ENCODE peak calls at places on chromosomes 11 and 22, in seven cellular contexts. K, D, O, A, S, P and J are unnamed samples.

GRCh38 chr11:1229471-1230120 is 6.7 kb downstream of the MUC5B start:
- DNase-seq in S (no peak), K (no peak), A (no peak), O (no peak), P (no peak), D (no peak), J (no peak)

GRCh38 chr22:19959043-19959586 is 17.5 kb upstream of the TXNRD2 start:
- DNase-seq in D (peak; percentile 58), K (no peak), O (no peak), S (no peak), A (no peak), P (no peak), J (no peak)

GRCh38 chr11:69449320-69450063 is 32.0 kb upstream of the LINC01488 start:
- DNase-seq in S (no peak), K (no peak), O (no peak), D (peak; percentile 24), A (no peak), P (no peak), J (no peak)

GRCh38 chr22:40749006-40749405 is 69.7 kb downstream of the MCHR1 start:
- DNase-seq in P (no peak), S (no peak), D (no peak), A (no peak), K (no peak), O (no peak), J (no peak)

GRCh38 chr11:1234054-1234720 is 11.3 kb downstream of the MUC5B start:
- DNase-seq in A (no peak), S (no peak), O (no peak), K (no peak), D (no peak), P (no peak), J (no peak)

GRCh38 chr11:10651579-10652361 is 41.8 kb downstream of the IRAG1 start:
- DNase-seq in S (no peak), A (no peak), P (no peak), K (no peak), O (no peak), D (peak; percentile 37), J (peak; percentile 18)

GRCh38 chr11:72577271-72577681 is 96.9 kb downstream of the PDE2A start:
- DNase-seq in D (no peak), K (no peak), A (no peak), S (no peak), P (no peak), O (no peak), J (no peak)

GRCh38 chr11:95768521-95768920 is 21.1 kb downstream of the FAM76B start:
- DNase-seq in S (no peak), O (no peak), A (no peak), D (no peak), K (no peak), P (no peak), J (no peak)

GRCh38 chr11:24496728-24497396 is at the start of gene LUZP2:
- DNase-seq in D (peak; percentile 38), O (no peak), K (no peak), S (peak; percentile 67), P (peak; percentile 7), A (no peak), J (peak; percentile 41)

GRCh38 chr11:22957890-22958289 is 97.6 kb upstream of the CCDC179 start:
- DNase-seq in K (no peak), P (no peak), D (no peak), O (no peak), A (no peak), S (peak; percentile 19), J (no peak)

GRCh38 chr11:64250875-64251721 is at the start of gene PLCB3:
- DNase-seq in K (no peak), D (no peak), P (no peak), S (peak; percentile 53), A (no peak), O (peak; percentile 65), J (peak; percentile 42)

GRCh38 chr11:57416436-57416835 is 10.5 kb downstream of the SLC43A3 start:
- DNase-seq in O (no peak), S (no peak), K (no peak), A (no peak), D (no peak), P (no peak), J (no peak)

GRCh38 chr11:120525285-120526085 is 13.9 kb downstream of the GRIK4 start:
- DNase-seq in A (no peak), S (no peak), P (no peak), O (no peak), D (no peak), K (no peak), J (no peak)

GRCh38 chr11:73651661-73652045 is 5.3 kb downstream of the PLEKHB1 start:
- DNase-seq in P (no peak), K (no peak), A (no peak), D (no peak), S (no peak), O (no peak), J (no peak)

GRCh38 chr22:35186492-35186891 is 70.8 kb upstream of the HMGXB4 start:
- DNase-seq in O (no peak), A (no peak), K (no peak), D (no peak), P (no peak), S (no peak), J (no peak)

GRCh38 chr11:48123934-48124755 is 92.5 kb upstream of the OR4B1 start:
- DNase-seq in S (no peak), P (no peak), O (no peak), A (no peak), D (no peak), K (no peak), J (no peak)

GRCh38 chr11:128890543-128891409 is at the start of gene KCNJ5:
- DNase-seq in A (no peak), P (no peak), S (peak; percentile 52), O (no peak), K (no peak), D (no peak), J (peak; percentile 80)

GRCh38 chr11:113349528-113349927 is 35.1 kb downstream of the TTC12 start:
- DNase-seq in K (no peak), O (no peak), D (no peak), S (no peak), A (peak; percentile 18), P (no peak), J (no peak)

GRCh38 chr11:78920329-78920728 is 345.7 kb upstream of the NARS2 start:
- DNase-seq in A (no peak), P (no peak), O (no peak), D (no peak), S (no peak), K (no peak), J (no peak)

GRCh38 chr22:37163618-37164534 is 14.2 kb upstream of the IL2RB start:
- DNase-seq in P (no peak), O (peak; percentile 74), K (peak; percentile 73), D (no peak), A (no peak), S (no peak), J (no peak)

GRCh38 chr11:1761110-1761856 is 2.4 kb downstream of the CTSD start:
- DNase-seq in K (no peak), S (no peak), D (no peak), A (no peak), P (no peak), O (no peak), J (no peak)

GRCh38 chr11:116590844-116591575 is 181.8 kb downstream of the BUD13 start:
- DNase-seq in S (no peak), O (no peak), D (no peak), P (no peak), K (no peak), A (no peak), J (no peak)

GRCh38 chr11:125425601-125426000 is 70.5 kb downstream of the FEZ1 start:
- DNase-seq in S (no peak), A (no peak), D (no peak), K (no peak), O (no peak), P (no peak), J (no peak)

GRCh38 chr22:47064016-47064415 is 301.6 kb downstream of the TBC1D22A start:
- DNase-seq in A (no peak), O (no peak), S (no peak), P (no peak), D (no peak), K (no peak), J (no peak)

GRCh38 chr11:1755344-1756023 is 5.1 kb upstream of the IFITM10 start:
- DNase-seq in K (no peak), A (no peak), O (no peak), P (no peak), S (no peak), D (no peak), J (no peak)

GRCh38 chr22:45212306-45212709 is 28.4 kb downstream of the KIAA0930 start:
- DNase-seq in S (no peak), P (peak; percentile 86), D (peak; percentile 93), A (peak; percentile 90), K (no peak), O (no peak), J (no peak)

GRCh38 chr22:39244073-39244495 is 698 bp downstream of the PDGFB start:
- DNase-seq in A (no peak), O (peak; percentile 24), D (no peak), P (no peak), K (no peak), S (no peak), J (no peak)

GRCh38 chr11:75259711-75260110 is 19.1 kb downstream of the TPBGL start:
- DNase-seq in O (no peak), D (no peak), K (no peak), P (no peak), S (no peak), A (no peak), J (no peak)

GRCh38 chr11:18907391-18907790 is 31.8 kb downstream of the MRGPRX1 start:
- DNase-seq in O (no peak), S (no peak), K (no peak), A (no peak), P (no peak), D (no peak), J (peak; percentile 15)

GRCh38 chr22:48744283-48744641 is 1083.4 kb downstream of the BRD1 start:
- DNase-seq in A (no peak), P (no peak), S (no peak), K (no peak), O (no peak), D (no peak), J (no peak)

GRCh38 chr22:36419912-36420882 is 32.4 kb upstream of the MYH9 start:
- DNase-seq in S (no peak), A (no peak), K (no peak), D (no peak), P (no peak), O (no peak), J (no peak)

GRCh38 chr11:31690516-31690915 is 120.6 kb downstream of the PAX6 start:
- DNase-seq in O (no peak), K (no peak), A (no peak), D (no peak), P (no peak), S (no peak), J (no peak)

GRCh38 chr11:13291794-13292193 is 14.2 kb downstream of the BMAL1 start:
- DNase-seq in O (no peak), S (no peak), A (no peak), P (no peak), D (no peak), K (no peak), J (no peak)

GRCh38 chr11:125621995-125622394 is 3.0 kb upstream of the CHEK1 start:
- DNase-seq in K (no peak), P (no peak), S (no peak), O (no peak), D (peak; percentile 40), A (no peak), J (no peak)

GRCh38 chr11:24422371-24422770 is 74.5 kb upstream of the LUZP2 start:
- DNase-seq in S (no peak), D (peak; percentile 17), P (no peak), A (no peak), O (no peak), K (no peak), J (no peak)

GRCh38 chr11:61742391-61742790 is 10.0 kb upstream of the MYRF start:
- DNase-seq in O (no peak), K (no peak), D (no peak), A (no peak), P (no peak), S (no peak), J (no peak)

GRCh38 chr11:102544594-102544993 is 14.0 kb upstream of the MMP7 start:
- DNase-seq in O (no peak), P (no peak), A (no peak), S (no peak), D (no peak), K (no peak), J (no peak)

GRCh38 chr22:37048133-37048532 is 3.4 kb upstream of the KCTD17 start:
- DNase-seq in O (no peak), D (no peak), A (no peak), K (no peak), P (no peak), S (no peak), J (no peak)